ENCODE peak calls at places on chromosomes 16 and 17, in six cellular contexts. U, D, T, M, C and G are unnamed samples.

GRCh38 chr16:86025706-86026105 is 126.7 kb downstream of the IRF8 start:
- DNase-seq in T (peak; percentile 41), M (no peak), C (no peak), U (no peak), D (no peak), G (peak; percentile 37)

GRCh38 chr17:50534222-50534978 is 1.9 kb downstream of the EPN3 start:
- DNase-seq in U (no peak), M (peak; percentile 80), T (peak; percentile 69), D (peak; percentile 87), C (peak; percentile 39), G (no peak)

GRCh38 chr16:46961373-46962353 is 11.8 kb downstream of the DNAJA2 start:
- DNase-seq in D (no peak), U (no peak), T (no peak), C (no peak), M (no peak), G (no peak)

GRCh38 chr17:34299918-34300600 is 14.5 kb downstream of the CCL11 start:
- DNase-seq in M (no peak), C (no peak), U (peak; percentile 58), T (no peak), D (no peak), G (no peak)

GRCh38 chr16:6362321-6362720 is 970.3 kb upstream of the RBFOX1 start:
- DNase-seq in U (no peak), T (no peak), M (no peak), D (no peak), C (no peak), G (no peak)

GRCh38 chr17:81436294-81436849 is 41.1 kb downstream of the BAHCC1 start:
- DNase-seq in U (peak; percentile 40), D (no peak), T (no peak), M (no peak), C (peak; percentile 56), G (no peak)

GRCh38 chr16:28609631-28610594 is at the start of gene SULT1A1:
- DNase-seq in T (peak; percentile 97), D (peak; percentile 84), U (peak; percentile 76), M (peak; percentile 88), C (no peak), G (peak; percentile 58)

GRCh38 chr16:89696598-89697128 is 4.8 kb downstream of the SPATA2L start:
- DNase-seq in U (no peak), M (peak; percentile 29), C (no peak), T (peak; percentile 70), D (peak; percentile 80), G (no peak)

GRCh38 chr17:68570531-68570930 is 30.6 kb downstream of the FAM20A start:
- DNase-seq in D (no peak), M (no peak), U (peak; percentile 50), C (no peak), T (no peak), G (no peak)

GRCh38 chr16:84950906-84951305 is 60.4 kb downstream of the ZDHHC7 start:
- DNase-seq in T (no peak), M (no peak), C (peak; percentile 66), U (no peak), D (peak; percentile 51), G (no peak)
- TF ChIP-seq CTCF in T (no peak), M (no peak), C (peak; percentile 19), U (peak; percentile 19), D (peak; percentile 36), G (no peak)

GRCh38 chr17:45785373-45786193 is 1.5 kb downstream of the CRHR1 start:
- DNase-seq in C (no peak), M (no peak), U (no peak), T (no peak), D (no peak), G (no peak)
- H3K4me3 ChIP-seq in C (peak overlapping the region; percentile 50), M (no peak overlapping the region), U (peak overlapping the region; percentile 39), T (peak overlapping the region; percentile 55), D (no peak overlapping the region), G (peak overlapping the region; percentile 52)

DNA sequence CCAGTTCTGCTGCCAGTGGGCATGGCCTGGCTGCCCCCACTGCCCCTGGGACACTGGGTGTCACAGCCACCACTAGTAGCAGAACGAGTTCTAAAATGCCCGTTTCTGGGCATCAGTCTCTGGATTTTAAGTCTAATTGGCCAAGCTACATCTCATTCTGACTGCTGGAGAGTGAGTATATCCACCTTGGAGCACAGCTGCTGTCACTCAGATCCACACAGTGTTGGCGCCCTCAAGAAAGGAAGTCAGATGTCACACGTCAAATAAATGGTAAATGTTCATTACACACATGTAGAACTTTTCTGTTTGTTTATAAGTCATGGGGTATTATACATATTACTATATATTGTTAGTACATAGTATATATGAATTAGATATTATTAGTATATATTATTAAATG is 19.4 kb downstream of the GNGT2 start:
- DNase-seq in T (no peak), C (no peak), D (no peak), M (no peak), U (no peak), G (no peak)
- H3K4me1 ChIP-seq in T (no peaks in the 10 kb centered on the region), C (peaks cover 12% of the 10 kb centered on the region), D (peaks cover 14% of the 10 kb centered on the region), M (peaks cover 3% of the 10 kb centered on the region), U (no peaks in the 10 kb centered on the region), G (peaks cover 8% of the 10 kb centered on the region)

GRCh38 chr16:3094289-3095027 is 4.6 kb downstream of the ZSCAN10 start:
- DNase-seq in T (peak; percentile 80), M (peak; percentile 80), C (peak; percentile 69), U (peak; percentile 63), D (peak; percentile 91), G (no peak)
- TF ChIP-seq CTCF in T (peak; percentile 70), M (peak; percentile 44), C (peak; percentile 46), U (peak; percentile 63), D (peak; percentile 70), G (no peak)

DNA sequence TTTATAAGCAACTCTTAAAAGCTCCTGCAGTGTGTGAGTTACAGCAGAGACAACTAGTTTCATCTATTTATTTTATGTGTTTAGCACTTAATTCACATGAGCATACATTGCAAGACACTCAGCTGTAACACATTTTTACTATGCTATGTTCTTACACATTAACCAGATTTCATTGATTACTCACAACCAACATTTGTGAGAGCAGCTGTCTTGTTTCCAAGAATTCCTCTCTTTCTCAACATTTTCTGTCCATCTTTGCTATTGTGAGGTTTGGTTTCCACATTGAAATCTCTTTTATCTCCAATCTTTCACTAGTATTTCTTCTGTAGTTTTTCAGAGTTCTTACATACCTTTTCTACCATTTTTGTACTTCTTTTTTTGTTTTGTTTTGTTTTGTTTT is 51.2 kb downstream of the COPRS start:
- DNase-seq in D (no peak), T (no peak), M (no peak), C (no peak), U (no peak), G (no peak)
- H3K4me3 ChIP-seq in D (no peak overlapping the region), T (no peak overlapping the region), M (no peak overlapping the region), C (no peak overlapping the region), U (no peak overlapping the region), G (no peak overlapping the region)

GRCh38 chr16:3822366-3823045 is 58.0 kb downstream of the CREBBP start:
- DNase-seq in C (no peak), M (no peak), U (peak; percentile 50), D (peak; percentile 66), T (no peak), G (no peak)

GRCh38 chr16:3824121-3824795 is 56.3 kb downstream of the CREBBP start:
- DNase-seq in T (no peak), M (no peak), D (no peak), U (no peak), C (no peak), G (no peak)

GRCh38 chr16:3823427-3823826 is 57.1 kb downstream of the CREBBP start:
- DNase-seq in T (no peak), M (no peak), D (no peak), U (no peak), C (no peak), G (no peak)

GRCh38 chr16:3825940-3826339 is 54.6 kb downstream of the CREBBP start:
- DNase-seq in U (no peak), C (no peak), T (no peak), M (no peak), D (no peak), G (no peak)

DNA sequence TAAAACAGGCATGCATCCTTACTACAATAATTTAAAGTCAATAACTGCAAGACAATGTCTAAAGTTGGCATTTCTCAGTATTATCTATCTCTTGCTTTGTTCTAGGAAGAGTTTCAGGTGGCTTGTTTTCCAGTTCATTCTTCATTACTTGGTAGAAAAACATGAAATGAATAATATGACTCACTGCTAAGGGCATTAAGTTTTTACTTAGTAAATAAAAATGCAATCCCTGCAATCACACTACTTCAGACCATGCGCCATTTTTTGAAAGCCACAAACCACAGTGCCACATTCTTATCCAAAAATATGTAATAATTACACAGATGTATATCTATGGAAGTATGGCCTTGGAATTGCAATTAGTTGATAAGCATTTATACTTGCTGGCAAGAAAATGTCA is 55.4 kb downstream of the CREBBP start:
- DNase-seq in D (peak; percentile 69), U (peak; percentile 60), C (no peak), T (no peak), M (no peak), G (no peak)
- H3K4me1 ChIP-seq in D (peaks cover 49% of the 10 kb centered on the region), U (peaks cover 32% of the 10 kb centered on the region), C (peaks cover 36% of the 10 kb centered on the region), T (peaks cover 33% of the 10 kb centered on the region), M (peaks cover 20% of the 10 kb centered on the region), G (no peaks in the 10 kb centered on the region)

GRCh38 chr16:60905806-60906205 is 1130.4 kb downstream of the CDH8 start:
- DNase-seq in T (no peak), D (no peak), C (no peak), M (no peak), U (no peak), G (no peak)

GRCh38 chr16:60902114-60902513 is 1134.1 kb downstream of the CDH8 start:
- DNase-seq in C (no peak), U (no peak), T (no peak), M (no peak), D (no peak), G (no peak)

GRCh38 chr16:60907645-60908044 is 1128.6 kb downstream of the CDH8 start:
- DNase-seq in C (no peak), T (no peak), M (no peak), U (no peak), D (no peak), G (no peak)
- TF ChIP-seq CTCF in C (no peak), T (no peak), M (no peak), U (no peak), D (no peak), G (no peak)

DNA sequence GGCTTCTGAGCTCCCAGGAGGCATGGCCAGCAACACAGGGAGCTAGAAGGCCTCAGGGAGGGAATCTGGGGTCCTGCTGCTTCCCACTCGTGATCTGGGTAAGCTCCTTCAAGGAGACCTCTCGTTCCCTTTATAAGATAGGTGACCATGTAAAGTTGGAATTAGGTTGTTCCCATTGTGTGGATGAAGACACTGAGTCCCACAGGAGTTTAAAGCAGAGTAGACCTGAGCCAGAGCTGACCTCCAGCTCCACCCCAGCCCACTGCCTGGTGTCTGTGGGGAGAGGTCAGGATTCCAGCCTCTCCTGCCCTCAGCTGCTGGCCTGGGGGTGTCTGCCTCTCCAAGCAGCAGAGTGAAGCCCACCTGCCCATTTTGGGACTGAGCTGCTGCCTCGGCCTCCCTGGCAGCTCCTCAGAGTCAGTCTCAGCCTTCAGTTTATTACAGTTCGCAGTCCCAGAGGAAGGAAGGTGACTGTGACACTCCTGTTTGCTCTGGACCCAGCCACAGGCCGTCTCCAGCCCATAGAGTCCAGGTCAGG is 33.1 kb upstream of the LGALS9 start:
- DNase-seq in T (no peak), U (no peak), D (peak; percentile 38), C (no peak), M (no peak), G (no peak)
- H3K4me3 ChIP-seq in T (no peak overlapping the region), U (no peak overlapping the region), D (no peak overlapping the region), C (no peak overlapping the region), M (no peak overlapping the region), G (no peak overlapping the region)